ENCODE peak calls at places on chromosomes 16 and 17, in six cellular contexts. R is cardiac fibroblast, M is left lung, N is fibroblast of the aortic adventitia, K is amniotic stem cell, H is ureter. S is an unnamed sample.

GRCh38 chr17:781920-782731 is at the start of the genes GLOD4 and MRM3:
- DNase-seq in K (peak), R (peak), H (peak), N (peak), M (peak), S (peak)

GRCh38 chr17:28901866-28902818 is 737 bp downstream of the DHRS13 start:
- DNase-seq in H (no peak), K (no peak), N (no peak), R (peak), M (peak), S (no peak)

GRCh38 chr16:53822936-53823529 is 119.1 kb downstream of the FTO start:
- DNase-seq in K (no peak), R (no peak), M (no peak), H (no peak), N (peak), S (no peak)

GRCh38 chr17:45046536-45047125 is 4.8 kb downstream of the DCAKD start:
- DNase-seq in N (no peak), R (no peak), M (no peak), H (no peak), K (no peak), S (no peak)

GRCh38 chr16:546909-547770 is 13.1 kb upstream of the PRR35 start:
- DNase-seq in K (no peak), N (peak), M (peak), R (peak), H (peak), S (no peak)

GRCh38 chr16:30740364-30741251 is 7.6 kb upstream of the PHKG2 start:
- DNase-seq in R (peak), H (peak), M (peak), K (no peak), N (peak), S (peak)

GRCh38 chr16:28569011-28569410 is 15.3 kb downstream of the SGF29 start:
- DNase-seq in M (no peak), K (no peak), N (peak), R (peak), H (no peak), S (no peak)

GRCh38 chr17:8225813-8226535 is 15.6 kb upstream of the AURKB start:
- DNase-seq in M (no peak), H (peak), R (peak), K (peak), N (peak), S (no peak)

GRCh38 chr16:77344306-77344705 is 90.5 kb downstream of the ADAMTS18 start:
- DNase-seq in R (no peak), H (no peak), M (no peak), N (peak), K (no peak), S (no peak)

GRCh38 chr17:34980681-34981537 is 597 bp downstream of the LIG3 start:
- DNase-seq in M (peak), R (peak), K (peak), H (peak), N (peak), S (peak)

GRCh38 chr17:72427761-72428109 is 306.9 kb downstream of the SOX9 start:
- DNase-seq in M (no peak), K (no peak), N (no peak), R (no peak), H (no peak), S (no peak)

GRCh38 chr16:2785101-2785991 is 2.0 kb downstream of the PRSS33 start:
- DNase-seq in M (peak), K (no peak), R (no peak), N (no peak), H (no peak), S (peak)

GRCh38 chr16:57239089-57239488 is 6.0 kb upstream of the ARL2BP start:
- DNase-seq in H (no peak), M (no peak), R (no peak), K (no peak), N (no peak), S (no peak)

GRCh38 chr16:25771812-25772568 is 80.2 kb downstream of the HS3ST4 start:
- DNase-seq in K (no peak), H (no peak), N (no peak), M (no peak), R (no peak), S (no peak)

GRCh38 chr17:37117743-37118142 is 169.0 kb downstream of the AATF start:
- DNase-seq in K (no peak), M (no peak), R (no peak), N (no peak), H (no peak), S (no peak)

GRCh38 chr17:49168706-49169105 is 36.1 kb downstream of the B4GALNT2 start:
- DNase-seq in R (no peak), H (no peak), K (no peak), N (no peak), M (no peak), S (no peak)

GRCh38 chr17:66611397-66611796 is 223.5 kb upstream of the CACNG5 start:
- DNase-seq in H (no peak), M (no peak), R (no peak), K (no peak), N (no peak), S (no peak)

GRCh38 chr16:84617068-84617630 is 729 bp downstream of the COTL1 start:
- DNase-seq in K (no peak), M (peak), H (no peak), N (no peak), R (no peak), S (no peak)